ENCODE peak calls at places on chromosomes 11 and 22, in six cellular contexts. I is fibroblast of lung, R is GM23248, F is astrocyte, A is neural progenitor cell, J is HCT116. Y is an unnamed sample. For H3K79me2, the result is how much of the 10 kb centered on the place peaks cover.

GRCh38 chr11:12762283-12762682 is 88.1 kb downstream of the TEAD1 start:
- DNase-seq in I (no peak), R (no peak), F (no peak), A (no peak), J (no peak), Y (peak)

GRCh38 chr22:48896766-48897637 is 930.7 kb downstream of the BRD1 start:
- DNase-seq in I (peak), R (no peak), F (no peak), A (no peak), J (no peak), Y (no peak)

GRCh38 chr11:102367364-102367763 is 20.4 kb downstream of the BIRC2 start:
- DNase-seq in I (peak), R (peak), F (no peak), A (no peak), J (no peak), Y (peak)

GRCh38 chr22:50520826-50521453 is 4.5 kb downstream of the SCO2 start:
- DNase-seq in I (no peak), R (no peak), F (no peak), A (no peak), J (no peak), Y (no peak)

GRCh38 chr22:29030618-29031235 is 30.9 kb downstream of the C22orf31 start:
- DNase-seq in I (peak), R (peak), F (peak), A (peak), J (peak), Y (no peak)

GRCh38 chr22:25488244-25489020 is 76.0 kb upstream of the GRK3 start:
- DNase-seq in I (peak), R (peak), F (peak), A (no peak), J (peak), Y (no peak)

GRCh38 chr11:64233913-64234839 is at the start of gene VEGFB:
- DNase-seq in I (peak), R (peak), F (no peak), A (peak), J (no peak), Y (peak)

GRCh38 chr22:50118557-50119168 is 28.9 kb downstream of the MOV10L1 start:
- DNase-seq in I (peak), R (peak), F (peak), A (no peak), J (no peak), Y (no peak)

GRCh38 chr22:35582218-35582860 is 34.8 kb downstream of the MB start:
- DNase-seq in I (no peak), R (no peak), F (no peak), A (no peak), J (no peak), Y (no peak)

GRCh38 chr11:60757231-60757800 is 649 bp downstream of the MS4A15 start:
- DNase-seq in I (no peak), R (no peak), F (no peak), A (no peak), J (no peak), Y (no peak)

GRCh38 chr11:118153976-118154375 is 1.4 kb upstream of the SCN4B start:
- DNase-seq in I (no peak), R (no peak), F (no peak), A (no peak), J (no peak), Y (no peak)

GRCh38 chr11:118157186-118157895 is 4.7 kb upstream of the SCN4B start:
- DNase-seq in I (no peak), R (no peak), F (no peak), A (no peak), J (no peak), Y (no peak)

GRCh38 chr11:118156531-118157185 is 4.0 kb upstream of the SCN4B start:
- DNase-seq in I (no peak), R (no peak), F (no peak), A (peak), J (no peak), Y (peak)

GRCh38 chr11:118153516-118153915 is 893 bp upstream of the SCN4B start:
- DNase-seq in I (no peak), R (no peak), F (no peak), A (no peak), J (no peak), Y (no peak)

GRCh38 chr11:118155781-118156530 is 3.3 kb upstream of the SCN4B start:
- DNase-seq in I (no peak), R (no peak), F (no peak), A (no peak), J (no peak), Y (no peak)
- H3K4me3 ChIP-seq in I (no peak), R (no peak), F (no peak), A (peak), J (peak), Y (no peak)

DNA sequence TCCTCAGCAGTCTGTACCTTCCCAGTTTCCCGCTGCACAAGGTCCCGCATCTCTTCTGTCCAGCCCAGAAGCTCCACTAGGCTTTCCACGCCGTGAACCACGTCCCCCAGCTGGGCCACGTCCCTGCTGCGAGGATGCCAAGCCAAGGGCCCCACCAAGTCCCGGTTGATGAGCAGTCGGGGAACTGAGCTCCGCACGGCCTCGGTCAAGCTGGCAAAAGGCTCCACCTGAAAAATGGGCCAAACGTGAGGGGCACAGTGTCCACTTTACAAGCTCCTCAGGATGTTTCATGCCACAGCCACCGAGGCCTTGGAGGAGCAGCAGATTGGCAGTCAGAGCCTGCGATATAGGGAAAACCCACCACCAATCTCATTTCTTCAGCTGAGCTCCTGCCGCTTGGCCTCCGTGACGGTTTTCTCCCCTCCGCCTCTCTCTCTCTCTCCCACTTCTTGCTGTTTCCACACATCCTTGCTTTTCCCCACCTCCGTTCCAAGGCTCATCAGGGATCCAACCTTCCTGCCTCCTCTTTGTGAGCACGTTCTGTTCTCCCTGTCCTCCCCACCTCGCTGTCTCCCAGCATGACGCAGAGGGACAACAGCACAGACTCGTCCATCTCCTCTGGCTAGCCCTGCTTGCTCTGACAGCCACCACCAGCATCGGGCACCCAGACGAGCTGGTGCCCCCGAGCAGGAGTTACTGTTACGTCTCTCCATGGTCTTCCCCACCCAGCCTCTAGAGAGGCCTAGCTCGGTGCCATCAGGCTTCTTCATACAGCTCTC is 11.5 kb downstream of the RIC8A start:
- DNase-seq in I (no peak), R (no peak), F (no peak), A (no peak), J (no peak), Y (no peak)
- H3K9ac ChIP-seq in I (no peak), R (no peak), F (no peak), A (no peak), J (no peak), Y (no peak)

DNA sequence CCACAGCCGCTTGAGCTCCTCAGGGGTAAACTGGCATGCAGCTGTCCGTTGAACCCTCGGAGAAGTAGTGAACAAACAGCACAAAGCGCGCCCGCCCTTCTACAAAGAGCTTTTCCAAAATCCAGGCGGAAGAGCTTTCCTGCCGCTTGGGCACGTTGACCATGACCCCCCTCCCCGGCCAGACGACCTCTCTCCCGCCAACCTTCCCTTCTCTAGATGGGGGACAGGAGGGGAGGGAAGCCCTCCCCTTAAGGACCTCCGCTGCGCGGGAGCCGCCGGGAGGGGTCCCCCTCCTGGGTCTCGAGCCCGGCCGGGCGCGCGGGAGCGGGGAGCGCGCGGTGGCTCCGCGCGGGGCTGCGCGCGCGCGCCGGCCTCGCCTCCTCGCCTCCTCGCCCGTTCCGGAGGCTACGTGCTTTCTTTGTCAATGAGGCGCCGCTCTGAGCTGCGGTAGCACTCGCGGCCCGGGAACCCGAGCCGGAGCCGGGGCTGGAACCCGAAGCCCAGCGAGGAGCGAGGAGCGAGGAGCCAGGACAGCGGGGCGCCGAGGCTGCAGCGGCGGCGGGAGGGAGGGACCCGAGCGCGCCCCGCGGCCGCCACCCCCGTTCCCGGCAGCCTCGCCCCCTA is 118.6 kb downstream of the HIPK3 start:
- DNase-seq in I (peak), R (peak), F (peak), A (peak), J (no peak), Y (peak)
- H3K79me2 ChIP-seq in I (under half), R (half or more), F (half or more), A (under half), J (under half), Y (under half)

DNA sequence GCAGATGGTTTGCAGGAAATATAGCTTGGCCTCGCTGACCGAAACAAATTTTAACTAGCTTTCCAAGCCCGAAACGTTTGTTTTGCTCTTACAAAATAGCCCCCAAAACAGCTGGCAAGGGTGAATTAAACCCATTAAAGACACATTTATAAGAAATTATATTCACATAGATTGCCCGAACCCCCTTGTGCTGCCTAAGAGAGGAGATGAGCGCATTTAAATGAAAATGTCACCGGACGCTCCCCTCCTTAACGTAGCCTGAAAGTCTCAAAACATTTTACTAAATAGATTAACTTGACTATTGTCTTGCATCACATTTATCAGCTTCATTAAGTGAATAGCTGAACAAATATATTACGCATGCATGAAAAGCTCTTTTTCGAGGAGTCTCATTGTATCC is 3.9 kb upstream of the DBX1 start:
- DNase-seq in I (no peak), R (no peak), F (no peak), A (peak), J (no peak), Y (no peak)
- H3K4me3 ChIP-seq in I (no peak), R (no peak), F (no peak), A (peak), J (no peak), Y (no peak)

DNA sequence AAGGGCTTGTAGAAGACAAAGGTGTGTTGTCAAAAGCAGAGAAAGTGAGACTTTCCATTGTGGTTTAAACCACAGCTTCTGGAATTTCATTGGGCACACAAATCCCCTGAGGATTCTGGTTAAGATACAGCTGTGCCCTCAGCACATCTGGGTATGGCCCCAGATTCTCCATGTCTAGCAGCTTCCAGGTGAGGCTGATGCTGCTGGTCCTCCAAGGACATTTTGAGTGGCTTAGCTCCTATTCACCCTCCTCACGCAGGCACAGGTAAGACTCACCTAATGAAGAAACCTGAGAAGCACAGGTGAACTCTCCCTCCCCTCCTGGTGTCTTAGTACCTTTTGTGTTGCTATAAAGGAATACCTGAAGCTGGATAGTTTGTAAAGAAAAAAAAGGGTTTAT is 88.9 kb upstream of the IGLL5 start:
- DNase-seq in I (no peak), R (no peak), F (no peak), A (no peak), J (no peak), Y (no peak)
- H3K9ac ChIP-seq in I (no peak), R (no peak), F (no peak), A (no peak), J (no peak), Y (no peak)

DNA sequence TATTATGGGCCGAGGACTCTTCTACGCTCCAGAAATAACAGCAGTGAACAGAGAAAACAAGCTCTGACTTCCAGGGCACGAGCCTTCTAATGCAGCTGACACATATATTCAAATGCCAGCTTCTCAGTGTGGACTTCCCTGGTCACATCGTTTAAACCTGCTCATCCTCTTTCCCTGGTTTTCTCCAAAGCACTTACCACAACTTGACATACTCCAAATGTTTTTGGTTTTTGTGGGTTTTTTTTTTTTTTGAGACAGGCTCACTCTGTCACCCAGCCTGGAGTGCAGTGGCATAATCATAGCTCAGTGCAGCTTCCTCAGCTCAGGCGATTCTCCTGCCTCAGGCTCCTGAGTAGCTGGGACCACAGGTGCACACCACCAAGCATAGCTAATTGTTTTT is 105.5 kb downstream of the MICAL3 start:
- DNase-seq in I (peak), R (peak), F (peak), A (no peak), J (no peak), Y (no peak)
- H3K79me2 ChIP-seq in I (under half), R (half or more), F (half or more), A (half or more), J (half or more), Y (half or more)

Y was measured in Karpas-422.